ENCODE peak calls at places on chromosomes 12 and 14, in nine cellular contexts. F is OCI-M1, L is T-helper 22 cell, V is anterior cingulate cortex, B is iris pigment epithelial cell, Y is stromal cell of bone marrow, O is neural progenitor cell, C is globus pallidus, G is Caco-2. K is an unnamed sample.

GRCh38 chr14:105878554-105878953 is 352.2 kb downstream of the TMEM121 start:
- DNase-seq in L (no peak), O (no peak), C (no peak), F (no peak), G (no peak), V (no peak), B (no peak), Y (no peak), K (peak)

GRCh38 chr14:28767851-28768548 is 1.4 kb downstream of the FOXG1 start:
- DNase-seq in G (no peak), V (no peak), B (no peak), O (peak), Y (no peak), F (no peak), L (no peak), C (no peak), K (no peak)

GRCh38 chr14:93276031-93276716 is 56.7 kb downstream of the BTBD7 start:
- DNase-seq in V (no peak), Y (no peak), F (no peak), B (no peak), C (no peak), O (no peak), G (no peak), L (no peak), K (no peak)

GRCh38 chr12:108784270-108784669 is 53.0 kb upstream of the CORO1C start:
- DNase-seq in C (no peak), G (no peak), L (no peak), V (no peak), Y (no peak), O (peak), B (no peak), F (no peak), K (no peak)

GRCh38 chr14:22587247-22587646 is 1.8 kb downstream of the DAD1 start:
- DNase-seq in F (no peak), V (no peak), O (no peak), L (no peak), G (no peak), C (no peak), Y (no peak), B (no peak), K (no peak)

GRCh38 chr12:18130855-18131254 is 40.9 kb upstream of the RERGL start:
- DNase-seq in G (no peak), V (no peak), O (no peak), F (no peak), L (no peak), Y (no peak), B (no peak), C (no peak), K (no peak)

GRCh38 chr14:71529855-71530254 is 402.4 kb upstream of the RGS6 start:
- DNase-seq in L (no peak), O (no peak), C (peak), V (peak), Y (peak), G (no peak), F (no peak), B (no peak), K (no peak)

GRCh38 chr12:132940071-132940719 is 15.9 kb downstream of the ZNF605 start:
- DNase-seq in G (no peak), F (no peak), Y (no peak), V (no peak), C (no peak), B (no peak), O (no peak), L (no peak), K (no peak)

GRCh38 chr12:77685112-77685511 is 145.6 kb upstream of the NAV3 start:
- DNase-seq in O (peak), Y (peak), G (peak), C (peak), F (peak), V (peak), B (peak), L (no peak), K (no peak)

GRCh38 chr12:68259318-68259940 is 6.0 kb upstream of the IL22 start:
- DNase-seq in V (no peak), O (no peak), L (no peak), C (no peak), B (peak), G (no peak), Y (no peak), F (no peak), K (no peak)

GRCh38 chr12:56991319-56991906 is 14.9 kb downstream of the ZBTB39 start:
- DNase-seq in Y (no peak), L (no peak), B (no peak), G (no peak), O (no peak), F (peak), V (no peak), C (peak), K (no peak)

GRCh38 chr12:20368653-20369163 is 371 bp downstream of the PDE3A start:
- DNase-seq in C (no peak), Y (peak), G (no peak), B (peak), V (no peak), O (peak), F (peak), L (no peak), K (no peak)

GRCh38 chr12:88242161-88242925 is 100.2 kb downstream of the TMTC3 start:
- DNase-seq in G (no peak), O (no peak), Y (peak), V (no peak), L (no peak), C (no peak), B (peak), F (peak), K (no peak)

GRCh38 chr12:109910969-109911348 is 10.9 kb downstream of the TCHP start:
- DNase-seq in C (no peak), B (peak), F (peak), Y (no peak), V (no peak), L (no peak), G (peak), O (peak), K (peak)

GRCh38 chr12:127293507-127294310 is 973.3 kb upstream of the TMEM132C start:
- DNase-seq in L (no peak), O (peak), C (peak), G (peak), F (peak), V (peak), B (peak), Y (peak), K (no peak)

GRCh38 chr14:36605506-36605857 is 23.1 kb upstream of the NKX2-8 start:
- DNase-seq in Y (no peak), B (no peak), F (peak), G (no peak), V (no peak), C (no peak), O (no peak), L (no peak), K (no peak)

GRCh38 chr14:95516554-95517209 is at the start of gene SYNE3:
- DNase-seq in G (peak), O (peak), L (peak), V (peak), Y (no peak), B (no peak), C (no peak), F (peak), K (peak)

GRCh38 chr12:73599268-73599667 is 938.4 kb upstream of the ATXN7L3B start:
- DNase-seq in C (no peak), B (no peak), Y (no peak), V (no peak), F (no peak), G (no peak), L (no peak), O (no peak), K (no peak)

GRCh38 chr14:96225745-96226151 is 21.1 kb downstream of the BDKRB2 start:
- DNase-seq in C (no peak), L (no peak), G (peak), O (peak), B (peak), F (no peak), Y (peak), V (no peak), K (peak)

GRCh38 chr12:93882763-93883162 is 205.6 kb downstream of the CRADD start:
- DNase-seq in L (no peak), C (no peak), O (no peak), G (no peak), F (no peak), V (no peak), B (no peak), Y (no peak), K (no peak)

GRCh38 chr12:16243487-16244412 is 33.7 kb downstream of the SLC15A5 start:
- DNase-seq in Y (no peak), L (no peak), C (no peak), O (no peak), G (no peak), B (no peak), V (no peak), F (no peak), K (no peak)

GRCh38 chr14:33589334-33589733 is 361.5 kb downstream of the EGLN3 start:
- DNase-seq in L (no peak), G (no peak), B (peak), O (no peak), C (no peak), V (no peak), Y (peak), F (no peak), K (no peak)

GRCh38 chr14:91755560-91755959 is 23.7 kb upstream of the CATSPERB start:
- DNase-seq in B (peak), C (no peak), G (no peak), V (no peak), L (no peak), F (peak), Y (no peak), O (no peak), K (no peak)

GRCh38 chr14:34050606-34051005 is 99.7 kb upstream of the EGLN3 start:
- DNase-seq in O (no peak), V (no peak), B (no peak), Y (no peak), G (no peak), F (no peak), L (no peak), C (no peak), K (no peak)